ENCODE peak calls at places on chromosomes 16 and 17, in seven cellular contexts. Y, M, V, E, B, Q and W are unnamed samples.
A peak's percentile ranks its signal among the peaks of the same experiment; 100 is the strongest.

GRCh38 chr16:48562475-48562874 is 47.5 kb downstream of the N4BP1 start:
- DNase-seq in Q (no peak), M (no peak), E (no peak), B (no peak), V (no peak), Y (peak; percentile 33), W (no peak)

GRCh38 chr17:4161560-4162221 is 18.7 kb downstream of the CYB5D2 start:
- DNase-seq in M (no peak), V (no peak), Q (no peak), Y (peak; percentile 53), B (no peak), E (no peak), W (no peak)

GRCh38 chr16:75566889-75567255 is 693 bp downstream of the GABARAPL2 start:
- DNase-seq in E (peak; percentile 45), Y (peak; percentile 56), M (no peak), B (no peak), Q (no peak), V (peak; percentile 80), W (peak; percentile 20)

GRCh38 chr16:50386139-50386538 is 17.4 kb upstream of the BRD7 start:
- DNase-seq in V (no peak), Y (no peak), B (no peak), Q (no peak), M (no peak), E (no peak), W (no peak)

GRCh38 chr17:72743037-72743467 is 349.4 kb downstream of the SLC39A11 start:
- DNase-seq in M (no peak), B (no peak), V (no peak), Q (no peak), E (no peak), Y (no peak), W (no peak)

GRCh38 chr17:80561541-80562114 is 17.0 kb downstream of the RPTOR start:
- DNase-seq in V (peak; percentile 62), E (no peak), M (no peak), Q (no peak), B (no peak), Y (no peak), W (no peak)

GRCh38 chr17:35006345-35006744 is 26.0 kb downstream of the LIG3 start:
- DNase-seq in E (no peak), Q (no peak), M (no peak), V (no peak), B (no peak), Y (no peak), W (no peak)

GRCh38 chr17:83109793-83110645 is 30.6 kb downstream of the METRNL start:
- DNase-seq in M (peak; percentile 87), Q (no peak), Y (peak; percentile 96), E (peak; percentile 94), V (peak; percentile 100), B (peak; percentile 97), W (no peak)